ENCODE peak calls at places on chromosomes 4 and X, in ten cellular contexts. K, A, J, Q, G, U, V, B, I and P are unnamed samples.

GRCh38 chrX:150694738-150695410 is 1.7 kb downstream of the MTMR1 start:
- DNase-seq in B (peak), U (no peak), I (no peak), Q (no peak), K (peak), G (no peak), A (peak), J (no peak), V (no peak), P (no peak)

GRCh38 chrX:77415882-77416281 is 31.3 kb upstream of the FGF16 start:
- DNase-seq in I (no peak), Q (no peak), A (no peak), K (no peak), G (no peak), U (no peak), J (no peak), V (no peak), B (no peak), P (no peak)

GRCh38 chr4:8528713-8529112 is 51.5 kb upstream of the GPR78 start:
- DNase-seq in B (no peak), K (no peak), G (no peak), V (peak), I (no peak), Q (no peak), J (peak), U (no peak), A (no peak), P (peak)

GRCh38 chr4:123345132-123345923 is 51.3 kb upstream of the SPRY1 start:
- DNase-seq in Q (no peak), J (no peak), A (no peak), G (no peak), I (no peak), V (no peak), K (no peak), B (no peak), U (no peak), P (no peak)

GRCh38 chr4:126221717-126222116 is 907.0 kb downstream of the FAT4 start:
- DNase-seq in U (no peak), A (no peak), V (no peak), Q (no peak), I (no peak), B (no peak), G (no peak), K (no peak), J (no peak), P (no peak)

GRCh38 chrX:115650449-115650848 is 89.5 kb downstream of the PLS3 start:
- DNase-seq in U (peak), K (no peak), J (peak), V (peak), Q (no peak), B (no peak), I (no peak), A (no peak), G (no peak), P (no peak)

GRCh38 chrX:27889878-27890277 is 82.1 kb downstream of the MAGEB10 start:
- DNase-seq in A (no peak), G (no peak), J (no peak), B (no peak), V (no peak), Q (no peak), U (no peak), K (no peak), I (no peak), P (no peak)

GRCh38 chr4:2441393-2442174 is 22.8 kb downstream of the CFAP99 start:
- DNase-seq in U (peak), K (peak), A (peak), G (peak), V (peak), I (peak), B (peak), Q (no peak), J (peak), P (peak)

GRCh38 chr4:48490680-48491513 is 845 bp downstream of the ZAR1 start:
- DNase-seq in U (peak), V (no peak), G (no peak), K (no peak), J (no peak), Q (no peak), A (no peak), B (no peak), I (no peak), P (no peak)

GRCh38 chr4:105631818-105632400 is 76.6 kb downstream of the INTS12 start:
- DNase-seq in V (peak), A (no peak), I (no peak), J (no peak), Q (no peak), K (no peak), U (peak), G (no peak), B (peak), P (no peak)

GRCh38 chr4:144644368-144645101 is 1.4 kb upstream of the HHIP start:
- DNase-seq in U (no peak), G (no peak), V (no peak), Q (no peak), J (no peak), K (no peak), B (no peak), A (no peak), I (no peak), P (peak)

GRCh38 chr4:99301376-99302164 is 10.8 kb upstream of the ADH1A start:
- DNase-seq in Q (no peak), K (no peak), V (no peak), A (no peak), I (no peak), U (no peak), J (peak), B (no peak), G (no peak), P (no peak)

GRCh38 chr4:112348488-112349158 is 51.5 kb downstream of the ALPK1 start:
- DNase-seq in G (no peak), I (no peak), V (peak), K (no peak), Q (peak), U (peak), J (peak), B (no peak), A (peak), P (peak)

GRCh38 chr4:7812191-7812860 is 127.3 kb downstream of the AFAP1 start:
- DNase-seq in A (no peak), J (peak), B (no peak), K (no peak), G (no peak), V (no peak), Q (no peak), U (no peak), I (no peak), P (peak)

GRCh38 chr4:154465085-154465484 is 26.5 kb downstream of the DCHS2 start:
- DNase-seq in G (no peak), J (peak), Q (no peak), K (no peak), U (no peak), B (no peak), V (peak), A (peak), I (no peak), P (peak)

GRCh38 chr4:106021737-106022410 is 126.6 kb downstream of the NPNT start:
- DNase-seq in J (no peak), U (no peak), K (no peak), I (no peak), V (no peak), B (no peak), Q (no peak), G (no peak), A (no peak), P (no peak)

GRCh38 chr4:98267498-98267897 is 6.3 kb downstream of the RAP1GDS1 start:
- DNase-seq in I (no peak), B (no peak), A (no peak), J (no peak), G (no peak), U (no peak), K (no peak), Q (no peak), V (no peak), P (no peak)

GRCh38 chr4:16692021-16692420 is 206.4 kb downstream of the LDB2 start:
- DNase-seq in J (no peak), K (no peak), V (peak), U (no peak), B (no peak), A (no peak), Q (no peak), G (no peak), I (no peak), P (no peak)

GRCh38 chr4:15042529-15043167 is 40.4 kb downstream of the CPEB2 start:
- DNase-seq in J (no peak), I (no peak), K (no peak), G (no peak), Q (no peak), B (no peak), A (peak), V (peak), U (no peak), P (peak)

GRCh38 chr4:70564033-70564432 is 28.0 kb upstream of the AMBN start:
- DNase-seq in Q (no peak), B (no peak), V (no peak), J (no peak), U (no peak), K (no peak), G (no peak), A (no peak), I (no peak), P (peak)

GRCh38 chrX:50375481-50376267 is 95.0 kb downstream of the DGKK start:
- DNase-seq in G (no peak), V (no peak), A (no peak), Q (no peak), K (no peak), U (no peak), B (no peak), I (no peak), J (no peak), P (no peak)

GRCh38 chr4:79682161-79682560 is 274.1 kb upstream of the GK2 start:
- DNase-seq in B (no peak), I (no peak), K (no peak), G (no peak), A (peak), V (no peak), J (no peak), Q (no peak), U (no peak), P (peak)

GRCh38 chr4:119570401-119570800 is 58.2 kb downstream of the PDE5A start:
- DNase-seq in A (no peak), G (no peak), V (no peak), B (no peak), U (no peak), Q (no peak), K (no peak), I (no peak), J (peak), P (peak)

GRCh38 chr4:95547708-95548471 is 883 bp downstream of the UNC5C start:
- DNase-seq in A (peak), Q (peak), I (no peak), B (no peak), V (peak), G (no peak), K (no peak), J (peak), U (peak), P (peak)

GRCh38 chrX:68490644-68491043 is 8.2 kb upstream of the YIPF6 start:
- DNase-seq in J (peak), K (no peak), Q (no peak), G (no peak), V (peak), A (peak), U (peak), B (no peak), I (no peak), P (peak)

GRCh38 chr4:173486714-173487392 is 43.2 kb downstream of the HAND2 start:
- DNase-seq in Q (no peak), V (no peak), A (no peak), B (no peak), J (no peak), G (no peak), U (no peak), K (no peak), I (no peak), P (no peak)

GRCh38 chr4:8009710-8010534 is 70.3 kb upstream of the AFAP1 start:
- DNase-seq in A (no peak), K (no peak), Q (no peak), B (no peak), J (peak), V (no peak), I (no peak), G (no peak), U (no peak), P (peak)

GRCh38 chrX:9114245-9114644 is 80.3 kb upstream of the FAM9B start:
- DNase-seq in K (no peak), J (no peak), G (no peak), V (peak), U (no peak), B (no peak), I (no peak), Q (no peak), A (no peak), P (no peak)

GRCh38 chr4:48341776-48342558 is 638 bp downstream of the SLAIN2 start:
- DNase-seq in J (peak), Q (peak), I (peak), G (peak), K (no peak), A (peak), U (peak), B (peak), V (peak), P (peak)

GRCh38 chr4:2812600-2812932 is 19.7 kb downstream of the SH3BP2 start:
- DNase-seq in G (no peak), A (no peak), V (no peak), Q (no peak), U (no peak), K (no peak), I (no peak), B (no peak), J (no peak), P (no peak)